ENCODE peak calls at places on chromosome 16, in eight cellular contexts. One of them, this sample, is unnamed.

GRCh38 chr16:84789431-84789830 is 30.4 kb upstream of the CRISPLD2 start:
- DNase-seq in esophagus squamous epithelium: no peak
- DNase-seq in MM.1S: no peak
- DNase-seq in prostate gland: no peak
- DNase-seq in right cardiac atrium: no peak
- DNase-seq in CD8-positive, alpha-beta memory T cell: no peak
- DNase-seq in heart left ventricle: no peak
- DNase-seq in OCI-LY7: no peak
- DNase-seq in this sample: no peak

GRCh38 chr16:89489731-89490385 is 503 bp downstream of the ANKRD11 start:
- DNase-seq in esophagus squamous epithelium: no peak
- DNase-seq in MM.1S: no peak
- DNase-seq in prostate gland: no peak
- DNase-seq in right cardiac atrium: peak; percentile 73
- DNase-seq in CD8-positive, alpha-beta memory T cell: no peak
- DNase-seq in heart left ventricle: no peak
- DNase-seq in OCI-LY7: no peak
- DNase-seq in this sample: no peak

GRCh38 chr16:84541999-84542876 is 37.8 kb upstream of the MEAK7 start:
- DNase-seq in esophagus squamous epithelium: no peak
- DNase-seq in MM.1S: no peak
- DNase-seq in prostate gland: no peak
- DNase-seq in right cardiac atrium: peak; percentile 2
- DNase-seq in CD8-positive, alpha-beta memory T cell: no peak
- DNase-seq in heart left ventricle: no peak
- DNase-seq in OCI-LY7: no peak
- DNase-seq in this sample: no peak

GRCh38 chr16:74186589-74186988 is 110.0 kb upstream of the PSMD7 start:
- DNase-seq in esophagus squamous epithelium: no peak
- DNase-seq in MM.1S: no peak
- DNase-seq in prostate gland: no peak
- DNase-seq in right cardiac atrium: no peak
- DNase-seq in CD8-positive, alpha-beta memory T cell: no peak
- DNase-seq in heart left ventricle: no peak
- DNase-seq in OCI-LY7: no peak
- DNase-seq in this sample: no peak

GRCh38 chr16:58127033-58127556 is 2.1 kb downstream of the CFAP20 start:
- DNase-seq in esophagus squamous epithelium: no peak
- DNase-seq in MM.1S: peak; percentile 33
- DNase-seq in prostate gland: no peak
- DNase-seq in right cardiac atrium: no peak
- DNase-seq in CD8-positive, alpha-beta memory T cell: no peak
- DNase-seq in heart left ventricle: no peak
- DNase-seq in OCI-LY7: peak; percentile 56
- DNase-seq in this sample: no peak

GRCh38 chr16:16067127-16067526 is 117.7 kb downstream of the ABCC1 start:
- DNase-seq in esophagus squamous epithelium: no peak
- DNase-seq in MM.1S: no peak
- DNase-seq in prostate gland: no peak
- DNase-seq in right cardiac atrium: no peak
- DNase-seq in CD8-positive, alpha-beta memory T cell: no peak
- DNase-seq in heart left ventricle: no peak
- DNase-seq in OCI-LY7: no peak
- DNase-seq in this sample: no peak

GRCh38 chr16:78211200-78211599 is 111.7 kb downstream of the WWOX start:
- DNase-seq in esophagus squamous epithelium: no peak
- DNase-seq in MM.1S: no peak
- DNase-seq in prostate gland: no peak
- DNase-seq in right cardiac atrium: no peak
- DNase-seq in CD8-positive, alpha-beta memory T cell: no peak
- DNase-seq in heart left ventricle: no peak
- DNase-seq in OCI-LY7: no peak
- DNase-seq in this sample: no peak

GRCh38 chr16:54331241-54332002 is 44.8 kb upstream of the IRX3 start:
- DNase-seq in esophagus squamous epithelium: no peak
- DNase-seq in MM.1S: no peak
- DNase-seq in prostate gland: no peak
- DNase-seq in right cardiac atrium: no peak
- DNase-seq in CD8-positive, alpha-beta memory T cell: no peak
- DNase-seq in heart left ventricle: no peak
- DNase-seq in OCI-LY7: no peak
- DNase-seq in this sample: no peak

GRCh38 chr16:60636117-60636516 is 1400.1 kb downstream of the CDH8 start:
- DNase-seq in esophagus squamous epithelium: no peak
- DNase-seq in MM.1S: no peak
- DNase-seq in prostate gland: no peak
- DNase-seq in right cardiac atrium: no peak
- DNase-seq in CD8-positive, alpha-beta memory T cell: no peak
- DNase-seq in heart left ventricle: no peak
- DNase-seq in OCI-LY7: no peak
- DNase-seq in this sample: no peak

GRCh38 chr16:85829751-85830445 is 30.4 kb downstream of the COX4I1 start:
- DNase-seq in esophagus squamous epithelium: no peak
- DNase-seq in MM.1S: no peak
- DNase-seq in prostate gland: no peak
- DNase-seq in right cardiac atrium: peak; percentile 81
- DNase-seq in CD8-positive, alpha-beta memory T cell: no peak
- DNase-seq in heart left ventricle: peak; percentile 50
- DNase-seq in OCI-LY7: no peak
- DNase-seq in this sample: no peak

GRCh38 chr16:17470871-17471744 is at the start of gene XYLT1:
- DNase-seq in esophagus squamous epithelium: no peak
- DNase-seq in MM.1S: peak; percentile 23
- DNase-seq in prostate gland: peak; percentile 61
- DNase-seq in right cardiac atrium: peak; percentile 86
- DNase-seq in CD8-positive, alpha-beta memory T cell: peak; percentile 46
- DNase-seq in heart left ventricle: peak; percentile 41
- DNase-seq in OCI-LY7: peak; percentile 57
- DNase-seq in this sample: no peak

GRCh38 chr16:69848635-69849545 is 86.8 kb downstream of the WWP2 start:
- DNase-seq in esophagus squamous epithelium: no peak
- DNase-seq in MM.1S: no peak
- DNase-seq in prostate gland: peak; percentile 74
- DNase-seq in right cardiac atrium: peak; percentile 94
- DNase-seq in CD8-positive, alpha-beta memory T cell: no peak
- DNase-seq in heart left ventricle: peak; percentile 90
- DNase-seq in OCI-LY7: no peak
- DNase-seq in this sample: peak; percentile 13

GRCh38 chr16:31707743-31708335 is 165.8 kb upstream of the ZNF267 start:
- DNase-seq in esophagus squamous epithelium: no peak
- DNase-seq in MM.1S: no peak
- DNase-seq in prostate gland: no peak
- DNase-seq in right cardiac atrium: no peak
- DNase-seq in CD8-positive, alpha-beta memory T cell: no peak
- DNase-seq in heart left ventricle: no peak
- DNase-seq in OCI-LY7: no peak
- DNase-seq in this sample: no peak

GRCh38 chr16:67022531-67023214 is 6.3 kb upstream of the CBFB start:
- DNase-seq in esophagus squamous epithelium: no peak
- DNase-seq in MM.1S: no peak
- DNase-seq in prostate gland: no peak
- DNase-seq in right cardiac atrium: no peak
- DNase-seq in CD8-positive, alpha-beta memory T cell: no peak
- DNase-seq in heart left ventricle: peak; percentile 7
- DNase-seq in OCI-LY7: no peak
- DNase-seq in this sample: no peak

GRCh38 chr16:86673090-86673955 is 95.0 kb downstream of the FOXL1 start:
- DNase-seq in esophagus squamous epithelium: no peak
- DNase-seq in MM.1S: no peak
- DNase-seq in prostate gland: no peak
- DNase-seq in right cardiac atrium: no peak
- DNase-seq in CD8-positive, alpha-beta memory T cell: no peak
- DNase-seq in heart left ventricle: no peak
- DNase-seq in OCI-LY7: no peak
- DNase-seq in this sample: no peak

GRCh38 chr16:48123104-48123788 is 32.5 kb downstream of the ABCC12 start:
- DNase-seq in esophagus squamous epithelium: no peak
- DNase-seq in MM.1S: no peak
- DNase-seq in prostate gland: no peak
- DNase-seq in right cardiac atrium: no peak
- DNase-seq in CD8-positive, alpha-beta memory T cell: no peak
- DNase-seq in heart left ventricle: no peak
- DNase-seq in OCI-LY7: no peak
- DNase-seq in this sample: peak; percentile 38

GRCh38 chr16:69861276-69862030 is 89.7 kb upstream of the CLEC18A start:
- DNase-seq in esophagus squamous epithelium: no peak
- DNase-seq in MM.1S: no peak
- DNase-seq in prostate gland: peak; percentile 50
- DNase-seq in right cardiac atrium: no peak
- DNase-seq in CD8-positive, alpha-beta memory T cell: no peak
- DNase-seq in heart left ventricle: peak; percentile 80
- DNase-seq in OCI-LY7: no peak
- DNase-seq in this sample: no peak

GRCh38 chr16:86288716-86289294 is 221.5 kb upstream of the FOXF1 start:
- DNase-seq in esophagus squamous epithelium: no peak
- DNase-seq in MM.1S: no peak
- DNase-seq in prostate gland: no peak
- DNase-seq in right cardiac atrium: no peak
- DNase-seq in CD8-positive, alpha-beta memory T cell: no peak
- DNase-seq in heart left ventricle: no peak
- DNase-seq in OCI-LY7: no peak
- DNase-seq in this sample: no peak

GRCh38 chr16:85557083-85557975 is 55.8 kb upstream of the GSE1 start:
- DNase-seq in esophagus squamous epithelium: no peak
- DNase-seq in MM.1S: peak; percentile 18
- DNase-seq in prostate gland: no peak
- DNase-seq in right cardiac atrium: peak; percentile 70
- DNase-seq in CD8-positive, alpha-beta memory T cell: peak; percentile 31
- DNase-seq in heart left ventricle: no peak
- DNase-seq in OCI-LY7: peak; percentile 44
- DNase-seq in this sample: no peak

GRCh38 chr16:71441348-71441781 is 489 bp downstream of the TLE7 start:
- DNase-seq in esophagus squamous epithelium: no peak
- DNase-seq in MM.1S: no peak
- DNase-seq in prostate gland: no peak
- DNase-seq in right cardiac atrium: peak; percentile 58
- DNase-seq in CD8-positive, alpha-beta memory T cell: no peak
- DNase-seq in heart left ventricle: no peak
- DNase-seq in OCI-LY7: no peak
- DNase-seq in this sample: no peak

GRCh38 chr16:35516551-35516950 is 2057.1 kb downstream of the TP53TG3F start:
- DNase-seq in esophagus squamous epithelium: no peak
- DNase-seq in MM.1S: peak; percentile 45
- DNase-seq in prostate gland: no peak
- DNase-seq in right cardiac atrium: no peak
- DNase-seq in CD8-positive, alpha-beta memory T cell: no peak
- DNase-seq in heart left ventricle: no peak
- DNase-seq in OCI-LY7: no peak
- DNase-seq in this sample: peak; percentile 42

DNA sequence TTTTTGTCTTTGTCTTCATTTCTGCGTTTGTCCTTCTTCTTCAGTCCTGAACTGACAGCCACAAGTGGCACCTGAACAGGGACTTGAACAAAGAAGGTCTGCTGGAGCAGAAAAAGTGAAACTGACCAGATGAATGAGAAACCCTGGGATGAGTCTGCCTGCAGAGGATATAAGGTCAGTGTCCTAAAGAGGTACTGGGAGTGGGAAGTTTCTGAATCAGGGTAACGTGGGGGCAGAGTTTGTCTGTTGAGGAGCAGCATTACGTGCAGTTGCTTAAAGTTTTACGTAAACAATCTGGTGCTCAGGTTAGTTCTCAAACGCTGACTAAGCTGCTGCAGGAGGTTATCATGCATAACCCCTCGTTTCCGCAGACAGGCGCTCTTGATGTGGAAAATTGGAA is 2057.6 kb downstream of the TP53TG3F start:
- DNase-seq in esophagus squamous epithelium: no peak
- DNase-seq in MM.1S: no peak
- DNase-seq in prostate gland: no peak
- DNase-seq in right cardiac atrium: no peak
- DNase-seq in CD8-positive, alpha-beta memory T cell: no peak
- DNase-seq in heart left ventricle: no peak
- DNase-seq in OCI-LY7: no peak
- DNase-seq in this sample: no peak
- H3K9me3 ChIP-seq in esophagus squamous epithelium: no peaks in the 10 kb centered on the region
- H3K9me3 ChIP-seq in MM.1S: no peaks in the 10 kb centered on the region
- H3K9me3 ChIP-seq in prostate gland: no peaks in the 10 kb centered on the region
- H3K9me3 ChIP-seq in right cardiac atrium: peaks cover 1% of the 10 kb centered on the region
- H3K9me3 ChIP-seq in CD8-positive, alpha-beta memory T cell: peaks cover 4% of the 10 kb centered on the region
- H3K9me3 ChIP-seq in heart left ventricle: no peaks in the 10 kb centered on the region
- H3K9me3 ChIP-seq in OCI-LY7: no peaks in the 10 kb centered on the region
- H3K9me3 ChIP-seq in this sample: no peaks in the 10 kb centered on the region

GRCh38 chr16:3690470-3690918 is 26.8 kb downstream of the TRAP1 start:
- DNase-seq in esophagus squamous epithelium: peak; percentile 15
- DNase-seq in MM.1S: peak; percentile 53
- DNase-seq in prostate gland: peak; percentile 84
- DNase-seq in right cardiac atrium: peak; percentile 96
- DNase-seq in CD8-positive, alpha-beta memory T cell: peak; percentile 76
- DNase-seq in heart left ventricle: peak; percentile 90
- DNase-seq in OCI-LY7: peak; percentile 82
- DNase-seq in this sample: peak; percentile 80

GRCh38 chr16:3689731-3690130 is 27.6 kb downstream of the TRAP1 start:
- DNase-seq in esophagus squamous epithelium: no peak
- DNase-seq in MM.1S: no peak
- DNase-seq in prostate gland: no peak
- DNase-seq in right cardiac atrium: no peak
- DNase-seq in CD8-positive, alpha-beta memory T cell: no peak
- DNase-seq in heart left ventricle: no peak
- DNase-seq in OCI-LY7: no peak
- DNase-seq in this sample: no peak

GRCh38 chr16:3687792-3688191 is 29.5 kb downstream of the TRAP1 start:
- DNase-seq in esophagus squamous epithelium: no peak
- DNase-seq in MM.1S: no peak
- DNase-seq in prostate gland: no peak
- DNase-seq in right cardiac atrium: no peak
- DNase-seq in CD8-positive, alpha-beta memory T cell: no peak
- DNase-seq in heart left ventricle: no peak
- DNase-seq in OCI-LY7: no peak
- DNase-seq in this sample: no peak

GRCh38 chr16:3691778-3692177 is 25.5 kb downstream of the TRAP1 start:
- DNase-seq in esophagus squamous epithelium: no peak
- DNase-seq in MM.1S: no peak
- DNase-seq in prostate gland: no peak
- DNase-seq in right cardiac atrium: no peak
- DNase-seq in CD8-positive, alpha-beta memory T cell: no peak
- DNase-seq in heart left ventricle: no peak
- DNase-seq in OCI-LY7: no peak
- DNase-seq in this sample: no peak

GRCh38 chr16:3690991-3691720 is 26.2 kb downstream of the TRAP1 start:
- DNase-seq in esophagus squamous epithelium: no peak
- DNase-seq in MM.1S: no peak
- DNase-seq in prostate gland: no peak
- DNase-seq in right cardiac atrium: no peak
- DNase-seq in CD8-positive, alpha-beta memory T cell: no peak
- DNase-seq in heart left ventricle: no peak
- DNase-seq in OCI-LY7: no peak
- DNase-seq in this sample: no peak
- H3K4me3 ChIP-seq in esophagus squamous epithelium: peak overlapping the region; percentile 59
- H3K4me3 ChIP-seq in MM.1S: no peak overlapping the region
- H3K4me3 ChIP-seq in prostate gland: no peak overlapping the region
- H3K4me3 ChIP-seq in right cardiac atrium: no peak overlapping the region
- H3K4me3 ChIP-seq in CD8-positive, alpha-beta memory T cell: no peak overlapping the region
- H3K4me3 ChIP-seq in heart left ventricle: peak overlapping the region; percentile 42
- H3K4me3 ChIP-seq in OCI-LY7: no peak overlapping the region
- H3K4me3 ChIP-seq in this sample: no peak overlapping the region

GRCh38 chr16:75380870-75381269 is 52.4 kb downstream of the CFDP1 start:
- DNase-seq in esophagus squamous epithelium: no peak
- DNase-seq in MM.1S: no peak
- DNase-seq in prostate gland: no peak
- DNase-seq in right cardiac atrium: no peak
- DNase-seq in CD8-positive, alpha-beta memory T cell: no peak
- DNase-seq in heart left ventricle: no peak
- DNase-seq in OCI-LY7: no peak
- DNase-seq in this sample: no peak
- H3K27ac ChIP-seq in esophagus squamous epithelium: peak overlapping the region; percentile 33
- H3K27ac ChIP-seq in MM.1S: no peak overlapping the region
- H3K27ac ChIP-seq in prostate gland: no peak overlapping the region
- H3K27ac ChIP-seq in right cardiac atrium: no peak overlapping the region
- H3K27ac ChIP-seq in CD8-positive, alpha-beta memory T cell: no peak overlapping the region
- H3K27ac ChIP-seq in heart left ventricle: peak overlapping the region; percentile 14
- H3K27ac ChIP-seq in OCI-LY7: peak overlapping the region; percentile 78
- H3K27ac ChIP-seq in this sample: no peak overlapping the region

GRCh38 chr16:62475573-62475972 is 439.3 kb upstream of the CDH8 start:
- DNase-seq in esophagus squamous epithelium: no peak
- DNase-seq in MM.1S: no peak
- DNase-seq in prostate gland: no peak
- DNase-seq in right cardiac atrium: no peak
- DNase-seq in CD8-positive, alpha-beta memory T cell: no peak
- DNase-seq in heart left ventricle: no peak
- DNase-seq in OCI-LY7: no peak
- DNase-seq in this sample: no peak
- H3K9me3 ChIP-seq in esophagus squamous epithelium: peaks cover 64% of the 10 kb centered on the region
- H3K9me3 ChIP-seq in MM.1S: no peaks in the 10 kb centered on the region
- H3K9me3 ChIP-seq in prostate gland: no peaks in the 10 kb centered on the region
- H3K9me3 ChIP-seq in right cardiac atrium: no peaks in the 10 kb centered on the region
- H3K9me3 ChIP-seq in CD8-positive, alpha-beta memory T cell: no peaks in the 10 kb centered on the region
- H3K9me3 ChIP-seq in heart left ventricle: no peaks in the 10 kb centered on the region
- H3K9me3 ChIP-seq in OCI-LY7: no peaks in the 10 kb centered on the region
- H3K9me3 ChIP-seq in this sample: no peaks in the 10 kb centered on the region

This sample was measured in SJCRH30.